ENCODE peak calls at places on chromosome 1, in ten cellular contexts. S, J, K, W, U, D, Y, L, R and C are unnamed samples.

GRCh38 chr1:118155106-118155505 is 29.9 kb downstream of the SPAG17 start:
- DNase-seq in U (no peak), L (no peak), K (no peak), J (no peak), R (no peak), W (no peak), Y (no peak), D (no peak), S (no peak), C (no peak)

GRCh38 chr1:117512728-117513321 is 93.0 kb upstream of the TENT5C start:
- DNase-seq in Y (no peak), J (peak; percentile 22), K (no peak), S (no peak), W (no peak), L (no peak), R (no peak), D (peak; percentile 40), U (no peak), C (peak; percentile 25)

GRCh38 chr1:192171123-192171522 is 12.9 kb downstream of the RGS18 start:
- DNase-seq in S (no peak), K (no peak), W (no peak), J (no peak), Y (no peak), D (peak; percentile 33), U (no peak), R (no peak), L (no peak), C (no peak)

GRCh38 chr1:99504287-99504686 is 141.6 kb upstream of the PALMD start:
- DNase-seq in R (no peak), Y (no peak), U (no peak), W (no peak), D (no peak), J (peak; percentile 27), S (no peak), K (no peak), L (no peak), C (no peak)

GRCh38 chr1:77506771-77507170 is 175.7 kb downstream of the ZZZ3 start:
- DNase-seq in W (no peak), U (no peak), R (no peak), Y (no peak), K (no peak), J (no peak), D (no peak), L (no peak), S (no peak), C (no peak)

GRCh38 chr1:17195731-17196130 is 9.2 kb upstream of the PADI1 start:
- DNase-seq in J (no peak), D (no peak), K (no peak), Y (peak; percentile 13), L (no peak), S (no peak), U (no peak), W (no peak), R (peak; percentile 44), C (no peak)

GRCh38 chr1:85411567-85412312 is 53.2 kb downstream of the DDAH1 start:
- DNase-seq in S (no peak), D (no peak), J (no peak), K (no peak), R (no peak), U (no peak), L (no peak), Y (no peak), W (no peak), C (no peak)

GRCh38 chr1:196278816-196279215 is 329.4 kb downstream of the KCNT2 start:
- DNase-seq in D (no peak), R (no peak), W (no peak), L (no peak), Y (no peak), S (no peak), U (no peak), K (no peak), J (no peak), C (no peak)

GRCh38 chr1:109790329-109790728 is 26.6 kb upstream of the EPS8L3 start:
- DNase-seq in W (no peak), L (no peak), D (no peak), K (no peak), S (no peak), Y (no peak), J (no peak), R (no peak), U (no peak), C (no peak)

GRCh38 chr1:54403808-54404261 is 2.4 kb downstream of the SSBP3 start:
- DNase-seq in K (no peak), U (no peak), W (no peak), S (no peak), R (no peak), D (peak; percentile 84), L (no peak), J (no peak), Y (no peak), C (peak; percentile 39)

DNA sequence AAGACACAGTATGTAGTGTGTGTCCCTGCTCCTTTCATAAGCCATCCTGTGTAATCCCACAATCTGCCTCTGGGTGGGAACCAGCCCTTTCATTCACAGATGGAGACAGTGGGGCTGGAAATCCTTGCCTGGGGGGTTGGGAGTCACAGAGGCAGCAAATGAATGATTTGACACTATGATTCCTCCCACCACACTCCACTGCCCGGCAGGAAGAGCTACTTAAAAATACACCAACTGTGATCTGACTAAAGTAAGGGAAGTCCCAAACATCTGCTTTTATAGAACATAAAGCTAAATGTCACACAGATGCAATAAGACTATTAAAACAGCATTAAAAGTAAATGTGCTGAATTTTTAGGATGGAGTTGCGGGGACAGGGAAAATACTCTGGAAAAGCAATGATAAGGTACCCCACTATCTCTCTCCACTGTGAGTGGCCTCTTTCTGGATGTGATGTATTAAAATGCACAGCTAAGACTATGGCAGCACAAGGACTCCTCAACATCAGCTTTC is 4.3 kb downstream of the PARP1 start:
- DNase-seq in S (no peak), L (no peak), D (peak; percentile 8), K (peak; percentile 71), J (no peak), Y (no peak), U (no peak), R (no peak), W (no peak), C (peak; percentile 48)
- TF ChIP-seq CTCF in S (no peak), L (no peak), D (peak; percentile 31), K (no peak), J (peak; percentile 9), Y (no peak), U (no peak), R (no peak), W (no peak), C (no peak)

DNA sequence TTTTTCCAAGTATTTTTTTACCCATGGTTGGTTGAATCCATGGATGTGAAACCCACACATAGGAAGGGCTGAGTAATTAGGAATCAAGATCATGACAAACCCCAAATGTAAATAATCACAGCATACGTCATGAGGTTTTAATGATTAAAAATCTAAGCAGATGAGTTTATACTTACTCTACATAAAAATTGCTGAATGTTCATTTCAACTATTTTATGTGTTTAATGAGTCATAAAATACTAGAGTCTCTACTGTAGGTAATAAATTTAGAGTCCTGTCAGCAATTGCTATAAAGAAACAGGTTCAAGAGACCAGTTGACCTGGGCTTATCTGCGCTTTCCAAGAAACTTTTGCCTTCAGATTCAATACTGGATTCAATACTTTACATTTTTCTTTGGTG is 18.2 kb downstream of the CTH start:
- DNase-seq in W (no peak), R (no peak), K (no peak), J (no peak), U (no peak), L (no peak), S (no peak), Y (no peak), D (peak; percentile 76), C (no peak)
- H3K27ac ChIP-seq in W (no peak overlapping the region), R (no peak overlapping the region), K (no peak overlapping the region), J (no peak overlapping the region), U (no peak overlapping the region), L (no peak overlapping the region), S (no peak overlapping the region), Y (no peak overlapping the region), D (no peak overlapping the region), C (no peak overlapping the region)

DNA sequence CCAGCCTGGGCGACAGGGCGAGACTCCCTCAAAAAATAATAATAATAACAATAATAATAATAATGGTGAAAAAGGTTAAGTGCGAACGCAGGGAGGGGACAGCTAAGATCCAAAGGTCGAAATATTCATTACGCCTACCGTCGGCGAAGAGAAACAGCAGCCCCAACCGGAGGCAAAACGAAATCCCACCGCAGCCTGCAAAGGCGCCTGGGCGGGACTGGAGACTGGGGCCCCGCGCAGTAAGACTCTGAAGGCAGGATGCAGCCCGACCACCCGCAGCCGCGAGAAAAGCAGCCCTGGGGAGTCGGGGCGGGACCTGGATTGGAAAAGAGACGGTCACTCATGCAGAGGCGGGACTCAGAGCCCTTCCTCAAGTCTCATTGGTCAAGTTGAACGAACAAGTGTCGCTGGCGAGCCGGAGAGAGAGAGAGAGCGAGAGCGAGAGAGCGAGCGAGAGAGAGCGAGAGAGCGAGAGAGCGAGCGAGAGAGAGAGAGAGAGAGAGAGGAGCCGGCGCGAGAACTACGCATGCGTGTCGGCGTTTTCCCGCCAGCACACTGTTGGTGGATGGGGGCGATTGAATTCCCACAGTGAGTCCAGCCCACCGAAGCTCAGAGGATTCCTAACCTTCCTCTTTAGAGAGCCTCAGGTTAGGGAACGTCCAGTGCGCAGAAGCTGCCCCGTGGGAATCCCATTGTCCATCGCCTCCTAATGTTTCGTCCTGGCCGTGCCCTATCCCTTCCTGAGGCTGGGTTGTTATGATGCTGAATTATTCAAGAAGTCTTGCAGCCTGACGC is 10.7 kb downstream of the ENTREP3 start:
- DNase-seq in Y (peak; percentile 97), S (peak; percentile 94), W (peak; percentile 95), L (peak; percentile 98), U (peak; percentile 97), R (peak; percentile 95), J (peak; percentile 98), K (peak; percentile 99), D (peak; percentile 100), C (peak; percentile 98)
- TF ChIP-seq CTCF in Y (peak; percentile 99), S (no peak), W (no peak), L (no peak), U (peak; percentile 100), R (peak; percentile 3), J (peak; percentile 63), K (no peak), D (peak; percentile 56), C (no peak)

GRCh38 chr1:204477036-204477740 is 17.4 kb downstream of the PIK3C2B start:
- DNase-seq in Y (no peak), K (no peak), J (no peak), U (no peak), L (no peak), D (peak; percentile 48), R (no peak), W (no peak), S (no peak), C (no peak)

GRCh38 chr1:204480515-204480914 is 14.1 kb downstream of the PIK3C2B start:
- DNase-seq in D (no peak), W (no peak), Y (no peak), R (no peak), K (no peak), S (no peak), J (no peak), L (no peak), U (no peak), C (no peak)

GRCh38 chr1:204479387-204480136 is 15.0 kb downstream of the PIK3C2B start:
- DNase-seq in J (no peak), K (no peak), L (no peak), Y (no peak), U (no peak), D (no peak), R (no peak), W (no peak), S (no peak), C (peak; percentile 92)

GRCh38 chr1:204478166-204478899 is 16.3 kb downstream of the PIK3C2B start:
- DNase-seq in K (no peak), Y (no peak), R (no peak), U (no peak), W (no peak), L (no peak), J (no peak), S (no peak), D (no peak), C (no peak)

GRCh38 chr1:204478921-204479320 is 15.7 kb downstream of the PIK3C2B start:
- DNase-seq in U (no peak), S (no peak), K (no peak), D (no peak), R (no peak), Y (no peak), W (no peak), L (no peak), J (no peak), C (no peak)
- H3K27ac ChIP-seq in U (no peak overlapping the region), S (no peak overlapping the region), K (no peak overlapping the region), D (no peak overlapping the region), R (no peak overlapping the region), Y (no peak overlapping the region), W (peak overlapping the region; percentile 49), L (peak overlapping the region; percentile 33), J (no peak overlapping the region), C (no peak overlapping the region)